ENCODE peak calls at places on chromosome 12, in seven cellular contexts. F, G, E, L, V, U and Z are unnamed samples.

GRCh38 chr12:99745106-99745505 is 97.6 kb downstream of the GARIN6 start:
- DNase-seq in F (no peak), G (no peak), E (no peak), L (no peak), V (no peak), U (no peak), Z (no peak)

GRCh38 chr12:7190268-7191055 is 976 bp downstream of the PEX5 start:
- DNase-seq in F (no peak), G (peak), E (peak), L (peak), V (no peak), U (no peak), Z (peak)

GRCh38 chr12:75533239-75533638 is 21.8 kb upstream of the KRR1 start:
- DNase-seq in F (no peak), G (no peak), E (no peak), L (no peak), V (no peak), U (no peak), Z (no peak)

GRCh38 chr12:52949413-52950331 is 754 bp downstream of the KRT18 start:
- DNase-seq in F (no peak), G (no peak), E (peak), L (peak), V (no peak), U (no peak), Z (peak)

GRCh38 chr12:132608231-132609171 is 1.9 kb downstream of the LRCOL1 start:
- DNase-seq in F (no peak), G (no peak), E (no peak), L (no peak), V (no peak), U (no peak), Z (no peak)

GRCh38 chr12:14883663-14884062 is 2.0 kb downstream of the MGP start:
- DNase-seq in F (no peak), G (no peak), E (no peak), L (no peak), V (no peak), U (no peak), Z (no peak)

GRCh38 chr12:4700621-4701026 is 19.6 kb upstream of the GALNT8 start:
- DNase-seq in F (no peak), G (no peak), E (no peak), L (peak), V (no peak), U (peak), Z (no peak)

GRCh38 chr12:56931474-56931978 is 2.7 kb downstream of the SDR9C7 start:
- DNase-seq in F (no peak), G (no peak), E (peak), L (peak), V (peak), U (peak), Z (no peak)

GRCh38 chr12:39805651-39806050 is 186.0 kb upstream of the ABCD2 start:
- DNase-seq in F (no peak), G (no peak), E (no peak), L (no peak), V (no peak), U (no peak), Z (no peak)